ENCODE peak calls at places on chromosomes 13 and 19, in eight cellular contexts. L, Z, B, P, A, C, N and Y are unnamed samples.

GRCh38 chr13:21583496-21583895 is 20.5 kb downstream of the MICU2 start:
- DNase-seq in L (peak), Z (no peak), B (no peak), P (no peak), A (no peak), C (no peak), N (peak), Y (no peak)

GRCh38 chr13:41224113-41225110 is 30.0 kb upstream of the KBTBD7 start:
- DNase-seq in L (no peak), Z (no peak), B (no peak), P (no peak), A (no peak), C (no peak), N (peak), Y (no peak)

GRCh38 chr13:105410602-105411001 is 1124.9 kb downstream of the EFNB2 start:
- DNase-seq in L (peak), Z (no peak), B (peak), P (peak), A (no peak), C (peak), N (peak), Y (no peak)

GRCh38 chr19:19417618-19418270 is 12.3 kb downstream of the GATAD2A start:
- DNase-seq in L (no peak), Z (no peak), B (no peak), P (no peak), A (no peak), C (no peak), N (no peak), Y (no peak)

GRCh38 chr19:53878786-53879144 is 3.2 kb upstream of the PRKCG start:
- DNase-seq in L (no peak), Z (no peak), B (no peak), P (no peak), A (no peak), C (no peak), N (no peak), Y (no peak)

GRCh38 chr13:93861818-93862217 is 617.7 kb downstream of the DCT start:
- DNase-seq in L (peak), Z (no peak), B (peak), P (peak), A (no peak), C (no peak), N (peak), Y (no peak)

GRCh38 chr13:87311165-87311564 is 360.0 kb upstream of the SLITRK5 start:
- DNase-seq in L (no peak), Z (no peak), B (no peak), P (no peak), A (no peak), C (no peak), N (no peak), Y (no peak)

GRCh38 chr19:46546194-46546896 is 50.7 kb upstream of the PNMA8B start:
- DNase-seq in L (peak), Z (peak), B (peak), P (peak), A (no peak), C (peak), N (peak), Y (no peak)

GRCh38 chr13:28636677-28637317 is 22.1 kb upstream of the POMP start:
- DNase-seq in L (peak), Z (no peak), B (peak), P (peak), A (no peak), C (no peak), N (peak), Y (no peak)

GRCh38 chr13:88824218-88824617 is 1153.0 kb downstream of the SLITRK5 start:
- DNase-seq in L (no peak), Z (no peak), B (no peak), P (no peak), A (no peak), C (no peak), N (no peak), Y (no peak)

GRCh38 chr19:1864480-1865171 is 1.2 kb upstream of the KLF16 start:
- DNase-seq in L (peak), Z (peak), B (peak), P (peak), A (no peak), C (peak), N (peak), Y (peak)

GRCh38 chr13:99373436-99373835 is 66.2 kb upstream of the GPR183 start:
- DNase-seq in L (no peak), Z (no peak), B (no peak), P (no peak), A (no peak), C (no peak), N (no peak), Y (no peak)

GRCh38 chr13:91153372-91153771 is 194.1 kb upstream of the MIR17HG start:
- DNase-seq in L (no peak), Z (no peak), B (no peak), P (no peak), A (no peak), C (no peak), N (no peak), Y (no peak)

GRCh38 chr13:96946709-96947311 is 47.5 kb downstream of the OXGR1 start:
- DNase-seq in L (no peak), Z (no peak), B (peak), P (peak), A (no peak), C (no peak), N (no peak), Y (no peak)

GRCh38 chr13:66981912-66982311 is 248.2 kb downstream of the PCDH9 start:
- DNase-seq in L (no peak), Z (no peak), B (no peak), P (no peak), A (no peak), C (no peak), N (no peak), Y (no peak)

GRCh38 chr19:46733693-46734240 is 12.1 kb upstream of the FKRP start:
- DNase-seq in L (no peak), Z (no peak), B (no peak), P (no peak), A (no peak), C (no peak), N (no peak), Y (no peak)

GRCh38 chr13:45406421-45406820 is 11.8 kb downstream of the SLC25A30 start:
- DNase-seq in L (no peak), Z (no peak), B (no peak), P (no peak), A (no peak), C (no peak), N (no peak), Y (no peak)

GRCh38 chr13:79225487-79226232 is 180.4 kb downstream of the RBM26 start:
- DNase-seq in L (peak), Z (no peak), B (no peak), P (no peak), A (no peak), C (no peak), N (no peak), Y (no peak)

GRCh38 chr13:106143930-106144709 is 391.3 kb downstream of the EFNB2 start:
- DNase-seq in L (peak), Z (no peak), B (no peak), P (peak), A (no peak), C (no peak), N (no peak), Y (no peak)

GRCh38 chr19:35044317-35045117 is 3.0 kb downstream of the HPN start:
- DNase-seq in L (peak), Z (peak), B (peak), P (peak), A (peak), C (no peak), N (peak), Y (no peak)

GRCh38 chr19:47005873-47006272 is 13.8 kb upstream of the NPAS1 start:
- DNase-seq in L (no peak), Z (no peak), B (no peak), P (no peak), A (no peak), C (no peak), N (no peak), Y (no peak)

GRCh38 chr13:40814803-40815202 is 25.4 kb downstream of the SLC25A15 start:
- DNase-seq in L (no peak), Z (no peak), B (no peak), P (no peak), A (no peak), C (no peak), N (peak), Y (no peak)

GRCh38 chr19:2336528-2337328 is 8.2 kb downstream of the SPPL2B start:
- DNase-seq in L (no peak), Z (no peak), B (no peak), P (no peak), A (no peak), C (no peak), N (no peak), Y (peak)

GRCh38 chr13:43128504-43128929 is 105.1 kb downstream of the DNAJC15 start:
- DNase-seq in L (no peak), Z (no peak), B (no peak), P (no peak), A (no peak), C (no peak), N (no peak), Y (no peak)